ENCODE peak calls at places on chromosome 1, in seven cellular contexts. H is left colon, U is NCI-H1092 treated with DMSO at 0.1 percent for 48 hours, I is stomach, D is GDM1, K is adipocyte, G is RCC 7860. S is an unnamed sample.

GRCh38 chr1:214641214-214641895 is 38.4 kb downstream of the CENPF start:
- DNase-seq in U (no peak), D (no peak), G (no peak), I (no peak), H (no peak), K (no peak), S (no peak)

GRCh38 chr1:201461783-201462441 is 7.1 kb downstream of the PHLDA3 start:
- DNase-seq in U (no peak), G (peak; percentile 95), D (no peak), I (peak; percentile 67), H (peak; percentile 78), K (peak; percentile 98), S (peak; percentile 98)

GRCh38 chr1:223665592-223666312 is at the start of gene CAPN8:
- DNase-seq in K (no peak), I (peak; percentile 83), U (no peak), H (peak; percentile 80), G (no peak), D (no peak), S (peak; percentile 10)

GRCh38 chr1:203306089-203306969 is 1.0 kb downstream of the BTG2 start:
- DNase-seq in U (peak; percentile 83), D (peak; percentile 47), G (peak; percentile 51), H (peak; percentile 95), K (peak; percentile 94), I (peak; percentile 91), S (peak; percentile 89)

GRCh38 chr1:88890790-88891317 is 513 bp downstream of the GTF2B start:
- DNase-seq in G (no peak), K (peak; percentile 77), D (no peak), H (peak; percentile 36), U (peak; percentile 43), I (peak; percentile 36), S (peak; percentile 42)

GRCh38 chr1:65792671-65793358 is at the start of gene PDE4B:
- DNase-seq in I (no peak), U (peak; percentile 41), K (peak; percentile 75), D (no peak), H (no peak), G (no peak), S (no peak)

GRCh38 chr1:41482906-41483895 is 1.3 kb downstream of the EDN2 start:
- DNase-seq in D (no peak), I (no peak), U (no peak), H (no peak), K (no peak), G (no peak), S (no peak)

GRCh38 chr1:35557118-35557610 is at the start of gene KIAA0319L:
- DNase-seq in H (peak; percentile 90), D (no peak), I (peak; percentile 88), K (peak; percentile 91), G (peak; percentile 68), U (peak; percentile 95), S (no peak)

GRCh38 chr1:3003941-3004270 is 17.4 kb upstream of the ACTRT2 start:
- DNase-seq in I (no peak), D (no peak), U (no peak), G (no peak), H (no peak), K (no peak), S (no peak)

GRCh38 chr1:108704501-108704900 is 8.2 kb upstream of the FNDC7 start:
- DNase-seq in G (peak; percentile 36), K (peak; percentile 84), D (no peak), I (no peak), H (no peak), U (no peak), S (peak; percentile 82)

GRCh38 chr1:202932476-202932875 is 5.4 kb upstream of the KLHL12 start:
- DNase-seq in G (no peak), H (no peak), U (no peak), D (no peak), K (no peak), I (no peak), S (no peak)

GRCh38 chr1:215376544-215377264 is 190.4 kb upstream of the KCTD3 start:
- DNase-seq in H (no peak), U (no peak), D (no peak), I (no peak), K (peak; percentile 80), G (no peak), S (peak; percentile 61)

GRCh38 chr1:6208723-6209660 is 3.1 kb downstream of the RNF207 start:
- DNase-seq in I (peak; percentile 55), D (no peak), K (peak; percentile 74), U (peak; percentile 92), G (no peak), H (peak; percentile 41), S (no peak)

GRCh38 chr1:230705289-230706019 is 8.5 kb downstream of the AGT start:
- DNase-seq in K (no peak), I (no peak), U (no peak), H (peak; percentile 71), G (no peak), D (no peak), S (no peak)